ENCODE peak calls at places on chromosome X, in six cellular contexts. One of them, this sample, is unnamed.

GRCh38 chrX:1274786-1275185 is 6.2 kb downstream of the CSF2RA start:
- DNase-seq in ovary: no peak
- DNase-seq in HepG2: no peak
- DNase-seq in A549: no peak
- DNase-seq in tibial nerve: no peak
- DNase-seq in suprapubic skin: no peak
- DNase-seq in this sample: no peak

GRCh38 chrX:130741584-130741983 is 161.4 kb downstream of the ENOX2 start:
- DNase-seq in A549: no peak
- DNase-seq in ovary: no peak
- DNase-seq in tibial nerve: no peak
- DNase-seq in suprapubic skin: no peak
- DNase-seq in HepG2: no peak
- DNase-seq in this sample: no peak

GRCh38 chrX:57453901-57454300 is 137.9 kb upstream of the ZXDB start:
- DNase-seq in HepG2: peak; percentile 28
- DNase-seq in ovary: no peak
- DNase-seq in A549: no peak
- DNase-seq in tibial nerve: no peak
- DNase-seq in suprapubic skin: no peak
- DNase-seq in this sample: no peak

GRCh38 chrX:1589356-1590130 is 1.9 kb upstream of the AKAP17A start:
- DNase-seq in ovary: no peak
- DNase-seq in HepG2: no peak
- DNase-seq in tibial nerve: no peak
- DNase-seq in A549: no peak
- DNase-seq in suprapubic skin: no peak
- DNase-seq in this sample: no peak

GRCh38 chrX:103099706-103100105 is 6.8 kb upstream of the NXF3 start:
- DNase-seq in suprapubic skin: no peak
- DNase-seq in HepG2: no peak
- DNase-seq in tibial nerve: no peak
- DNase-seq in A549: no peak
- DNase-seq in ovary: no peak
- DNase-seq in this sample: no peak

GRCh38 chrX:43702079-43702524 is 46.0 kb downstream of the MAOA start:
- DNase-seq in tibial nerve: no peak
- DNase-seq in A549: no peak
- DNase-seq in suprapubic skin: no peak
- DNase-seq in HepG2: peak; percentile 77
- DNase-seq in ovary: no peak
- DNase-seq in this sample: no peak

GRCh38 chrX:151929131-151929530 is 16.4 kb downstream of the MAGEA4 start:
- DNase-seq in A549: no peak
- DNase-seq in HepG2: no peak
- DNase-seq in tibial nerve: no peak
- DNase-seq in suprapubic skin: no peak
- DNase-seq in ovary: no peak
- DNase-seq in this sample: no peak

GRCh38 chrX:102765794-102766193 is 45.3 kb downstream of the GPRASP3 start:
- DNase-seq in A549: no peak
- DNase-seq in ovary: no peak
- DNase-seq in suprapubic skin: no peak
- DNase-seq in tibial nerve: no peak
- DNase-seq in HepG2: no peak
- DNase-seq in this sample: no peak

GRCh38 chrX:20743054-20743453 is 476.3 kb upstream of the RPS6KA3 start:
- DNase-seq in tibial nerve: no peak
- DNase-seq in ovary: no peak
- DNase-seq in A549: no peak
- DNase-seq in HepG2: no peak
- DNase-seq in suprapubic skin: no peak
- DNase-seq in this sample: no peak

GRCh38 chrX:101595739-101596419 is 21.9 kb downstream of the ARMCX6 start:
- DNase-seq in ovary: peak; percentile 30
- DNase-seq in tibial nerve: peak; percentile 51
- DNase-seq in HepG2: peak; percentile 17
- DNase-seq in suprapubic skin: no peak
- DNase-seq in A549: peak; percentile 40
- DNase-seq in this sample: no peak

GRCh38 chrX:69503835-69504625 is at the start of gene NALF2:
- DNase-seq in A549: peak; percentile 41
- DNase-seq in ovary: peak; percentile 22
- DNase-seq in tibial nerve: peak; percentile 24
- DNase-seq in HepG2: peak; percentile 59
- DNase-seq in suprapubic skin: no peak
- DNase-seq in this sample: peak; percentile 43

DNA sequence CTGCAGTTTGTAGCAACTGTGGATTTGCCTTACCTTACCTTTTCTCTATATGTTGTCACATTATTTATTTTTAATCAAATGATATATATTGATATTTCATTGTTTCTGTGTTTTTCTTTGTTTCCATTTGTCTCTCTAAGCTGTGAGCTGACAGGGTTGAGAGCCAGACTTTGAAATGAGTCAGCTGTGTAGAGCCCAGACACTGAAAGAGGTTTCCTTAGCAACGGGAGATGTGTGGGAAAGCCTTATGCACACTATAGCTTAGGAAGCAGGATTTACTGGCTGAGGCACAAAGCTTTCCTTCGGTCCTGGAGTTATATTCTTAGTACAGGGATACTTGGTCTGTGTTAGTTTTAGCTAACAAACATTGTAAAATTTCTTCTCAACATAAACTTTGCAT is 192.2 kb downstream of the FGF13 start:
- DNase-seq in A549: no peak
- DNase-seq in ovary: no peak
- DNase-seq in HepG2: no peak
- DNase-seq in suprapubic skin: no peak
- DNase-seq in tibial nerve: no peak
- DNase-seq in this sample: no peak
- TF ChIP-seq POLR2A in A549: no peak
- TF ChIP-seq POLR2A in ovary: no peak
- TF ChIP-seq POLR2A in HepG2: no peak
- TF ChIP-seq POLR2A in suprapubic skin: no peak
- TF ChIP-seq POLR2A in tibial nerve: no peak
- TF ChIP-seq POLR2A in this sample: no peak

DNA sequence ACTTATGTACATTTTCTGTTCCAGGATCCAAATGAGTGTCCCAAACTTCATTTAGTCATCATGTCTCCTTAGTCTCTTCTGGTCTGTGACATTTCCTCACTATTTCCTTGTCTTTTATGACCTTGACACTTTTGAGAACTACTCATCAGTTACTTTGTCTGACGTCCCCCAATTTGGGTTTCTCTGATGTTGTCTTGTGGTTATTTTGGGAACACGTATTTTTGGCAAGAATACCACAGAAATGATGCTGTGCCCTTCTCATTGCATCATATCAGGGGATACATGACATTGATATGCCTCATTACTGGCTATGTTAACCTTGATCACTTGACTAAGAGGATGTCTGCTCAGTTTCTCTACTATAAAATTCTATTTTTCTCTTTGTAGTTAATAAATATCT is 308.8 kb downstream of the ZNF674 start:
- DNase-seq in HepG2: no peak
- DNase-seq in tibial nerve: no peak
- DNase-seq in ovary: no peak
- DNase-seq in A549: no peak
- DNase-seq in suprapubic skin: no peak
- DNase-seq in this sample: no peak
- TF ChIP-seq CTCF in HepG2: no peak
- TF ChIP-seq CTCF in tibial nerve: no peak
- TF ChIP-seq CTCF in ovary: no peak
- TF ChIP-seq CTCF in A549: no peak
- TF ChIP-seq CTCF in suprapubic skin: no peak
- TF ChIP-seq CTCF in this sample: no peak

GRCh38 chrX:11336201-11336600 is 43.0 kb downstream of the AMELX start:
- DNase-seq in A549: no peak
- DNase-seq in suprapubic skin: no peak
- DNase-seq in HepG2: no peak
- DNase-seq in ovary: no peak
- DNase-seq in tibial nerve: no peak
- DNase-seq in this sample: no peak

GRCh38 chrX:11337292-11338009 is 44.2 kb downstream of the AMELX start:
- DNase-seq in ovary: no peak
- DNase-seq in A549: no peak
- DNase-seq in HepG2: no peak
- DNase-seq in tibial nerve: no peak
- DNase-seq in suprapubic skin: no peak
- DNase-seq in this sample: no peak

GRCh38 chrX:11346283-11346682 is 53.1 kb downstream of the AMELX start:
- DNase-seq in A549: no peak
- DNase-seq in ovary: no peak
- DNase-seq in suprapubic skin: no peak
- DNase-seq in tibial nerve: no peak
- DNase-seq in HepG2: no peak
- DNase-seq in this sample: no peak

GRCh38 chrX:11341274-11342256 is 48.4 kb downstream of the AMELX start:
- DNase-seq in HepG2: no peak
- DNase-seq in ovary: peak; percentile 71
- DNase-seq in tibial nerve: peak; percentile 38
- DNase-seq in A549: no peak
- DNase-seq in suprapubic skin: peak; percentile 74
- DNase-seq in this sample: peak; percentile 40
- TF ChIP-seq EP300 in HepG2: no peak
- TF ChIP-seq EP300 in ovary: no peak
- TF ChIP-seq EP300 in tibial nerve: peak; percentile 63
- TF ChIP-seq EP300 in A549: no peak
- TF ChIP-seq EP300 in suprapubic skin: no peak
- TF ChIP-seq EP300 in this sample: no peak

GRCh38 chrX:113950081-113950678 is 633.7 kb upstream of the HTR2C start:
- DNase-seq in ovary: no peak
- DNase-seq in suprapubic skin: no peak
- DNase-seq in HepG2: no peak
- DNase-seq in tibial nerve: no peak
- DNase-seq in A549: no peak
- DNase-seq in this sample: no peak

GRCh38 chrX:113947548-113947947 is 636.3 kb upstream of the HTR2C start:
- DNase-seq in suprapubic skin: no peak
- DNase-seq in A549: no peak
- DNase-seq in tibial nerve: no peak
- DNase-seq in ovary: no peak
- DNase-seq in HepG2: peak; percentile 1
- DNase-seq in this sample: no peak
- TF ChIP-seq POLR2A in suprapubic skin: no peak
- TF ChIP-seq POLR2A in A549: no peak
- TF ChIP-seq POLR2A in tibial nerve: no peak
- TF ChIP-seq POLR2A in ovary: no peak
- TF ChIP-seq POLR2A in HepG2: no peak
- TF ChIP-seq POLR2A in this sample: no peak

DNA sequence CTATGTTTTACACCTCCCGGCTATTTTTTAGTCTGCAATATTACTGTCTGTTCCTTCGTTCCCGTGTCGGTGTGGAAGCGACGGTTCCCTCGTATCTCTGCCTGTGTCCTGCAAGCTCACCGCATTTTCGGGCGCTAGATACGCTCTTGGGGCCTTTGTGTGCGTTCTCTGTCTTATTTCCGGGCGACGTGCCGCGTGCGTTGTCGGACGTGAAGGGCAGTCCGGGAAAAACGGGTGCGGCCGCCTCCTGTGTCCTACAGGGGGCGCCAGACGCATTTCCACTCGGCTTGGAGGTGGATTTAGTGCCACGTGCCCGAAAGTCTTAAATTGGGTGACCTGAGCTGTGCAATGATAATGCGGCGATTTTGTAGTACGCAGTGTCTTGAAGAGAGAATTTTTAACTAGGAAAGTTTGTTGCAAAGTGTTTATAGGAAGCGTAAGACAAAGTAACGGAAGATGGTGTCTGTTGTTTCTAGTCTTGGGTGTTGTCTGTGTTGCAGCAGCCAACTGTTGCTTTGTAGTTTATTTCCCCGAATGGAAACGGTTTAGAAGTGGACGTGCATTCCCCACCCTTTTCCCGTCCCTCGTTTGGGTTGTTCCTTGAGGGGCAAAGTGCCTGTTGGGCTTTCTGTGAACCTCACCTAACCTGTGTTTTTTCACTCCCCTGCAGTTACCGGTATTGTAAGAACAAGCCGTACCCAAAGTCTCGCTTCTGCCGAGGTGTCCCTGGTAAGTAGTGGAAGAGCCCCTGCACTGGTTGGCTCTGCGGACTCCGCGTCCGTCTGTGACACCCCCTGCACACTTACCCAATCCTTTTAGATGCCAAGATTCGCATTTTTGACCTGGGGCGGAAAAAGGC is 720 bp downstream of the RPL10 start:
- DNase-seq in suprapubic skin: peak; percentile 93
- DNase-seq in HepG2: peak; percentile 70
- DNase-seq in A549: no peak
- DNase-seq in tibial nerve: peak; percentile 83
- DNase-seq in ovary: peak; percentile 87
- DNase-seq in this sample: peak; percentile 89
- TF ChIP-seq CTCF in suprapubic skin: peak; percentile 83
- TF ChIP-seq CTCF in HepG2: peak; percentile 80
- TF ChIP-seq CTCF in A549: peak; percentile 64
- TF ChIP-seq CTCF in tibial nerve: peak; percentile 85
- TF ChIP-seq CTCF in ovary: peak; percentile 50
- TF ChIP-seq CTCF in this sample: peak; percentile 89

GRCh38 chrX:16832301-16832700 is 37.9 kb downstream of the RBBP7 start:
- DNase-seq in suprapubic skin: no peak
- DNase-seq in ovary: no peak
- DNase-seq in tibial nerve: no peak
- DNase-seq in HepG2: no peak
- DNase-seq in A549: no peak
- DNase-seq in this sample: no peak

GRCh38 chrX:16825306-16826035 is 39.2 kb downstream of the TXLNG start:
- DNase-seq in suprapubic skin: no peak
- DNase-seq in tibial nerve: no peak
- DNase-seq in ovary: no peak
- DNase-seq in A549: peak; percentile 33
- DNase-seq in HepG2: peak; percentile 25
- DNase-seq in this sample: no peak

GRCh38 chrX:16827225-16827624 is 41.0 kb downstream of the TXLNG start:
- DNase-seq in ovary: no peak
- DNase-seq in HepG2: no peak
- DNase-seq in tibial nerve: no peak
- DNase-seq in A549: no peak
- DNase-seq in suprapubic skin: no peak
- DNase-seq in this sample: no peak

GRCh38 chrX:16826207-16826606 is 39.9 kb downstream of the TXLNG start:
- DNase-seq in suprapubic skin: no peak
- DNase-seq in A549: peak; percentile 41
- DNase-seq in tibial nerve: no peak
- DNase-seq in ovary: no peak
- DNase-seq in HepG2: peak; percentile 78
- DNase-seq in this sample: no peak

GRCh38 chrX:16828126-16828908 is 41.8 kb downstream of the RBBP7 start:
- DNase-seq in tibial nerve: peak; percentile 81
- DNase-seq in A549: no peak
- DNase-seq in ovary: peak; percentile 76
- DNase-seq in HepG2: no peak
- DNase-seq in suprapubic skin: no peak
- DNase-seq in this sample: no peak
- TF ChIP-seq EP300 in tibial nerve: peak; percentile 75
- TF ChIP-seq EP300 in A549: no peak
- TF ChIP-seq EP300 in ovary: no peak
- TF ChIP-seq EP300 in HepG2: no peak
- TF ChIP-seq EP300 in suprapubic skin: no peak
- TF ChIP-seq EP300 in this sample: no peak

GRCh38 chrX:53088136-53088974 is 5.6 kb upstream of the KANTR start:
- DNase-seq in A549: peak; percentile 31
- DNase-seq in tibial nerve: peak; percentile 58
- DNase-seq in HepG2: no peak
- DNase-seq in suprapubic skin: peak; percentile 88
- DNase-seq in ovary: peak; percentile 92
- DNase-seq in this sample: peak; percentile 88
- TF ChIP-seq POLR2A in A549: no peak
- TF ChIP-seq POLR2A in tibial nerve: no peak
- TF ChIP-seq POLR2A in HepG2: no peak
- TF ChIP-seq POLR2A in suprapubic skin: no peak
- TF ChIP-seq POLR2A in ovary: peak; percentile 57
- TF ChIP-seq POLR2A in this sample: no peak

This sample was measured in upper lobe of left lung.